ENCODE peak calls at places on chromosome 5, in nine cellular contexts. A is left lung, C is prostate gland, T is H9, P is neuronal stem cell, Y is lower lobe of right lung, B is A549, W is aorta, U is esophagus squamous epithelium. R is an unnamed sample. For H3K9me3 and H3K4me1, the result is how much of the 10 kb centered on the place peaks cover.

GRCh38 chr5:63127054-63127453 is 548.4 kb downstream of the LRRC70 start:
- DNase-seq in B (no peak), T (no peak), Y (no peak), C (no peak), W (no peak), P (no peak), A (no peak), U (no peak), R (no peak)

GRCh38 chr5:14659821-14660607 is 4.5 kb upstream of the OTULIN start:
- DNase-seq in A (no peak), P (no peak), C (peak), W (no peak), U (no peak), B (no peak), Y (no peak), T (no peak), R (no peak)

GRCh38 chr5:90528704-90529233 is 615 bp downstream of the LYSMD3 start:
- DNase-seq in U (no peak), A (no peak), C (peak), T (no peak), P (no peak), Y (no peak), B (peak), W (no peak), R (no peak)

GRCh38 chr5:10034008-10034407 is 215.7 kb downstream of the ATPSCKMT start:
- DNase-seq in A (no peak), B (no peak), W (no peak), P (no peak), T (no peak), U (no peak), C (no peak), Y (no peak), R (peak)

GRCh38 chr5:131209175-131209505 is 38.4 kb downstream of the LYRM7 start:
- DNase-seq in T (no peak), C (no peak), P (no peak), A (no peak), Y (no peak), U (no peak), W (no peak), B (no peak), R (no peak)

GRCh38 chr5:54673523-54674225 is 156.1 kb downstream of the SNX18 start:
- DNase-seq in Y (peak), U (peak), B (no peak), W (peak), A (peak), C (no peak), P (no peak), T (no peak), R (no peak)

GRCh38 chr5:54902817-54903473 is 82.4 kb downstream of the ESM1 start:
- DNase-seq in W (no peak), T (no peak), Y (no peak), U (no peak), B (no peak), P (no peak), A (no peak), C (no peak), R (peak)

GRCh38 chr5:31963358-31963757 is 210.8 kb downstream of the GOLPH3 start:
- DNase-seq in T (no peak), C (no peak), U (no peak), B (no peak), P (no peak), W (no peak), Y (no peak), A (no peak), R (no peak)

GRCh38 chr5:151086905-151087360 is 6.1 kb upstream of the TNIP1 start:
- DNase-seq in C (no peak), T (no peak), Y (no peak), W (no peak), B (no peak), A (peak), P (no peak), U (no peak), R (peak)

GRCh38 chr5:154997746-154998145 is 15.8 kb upstream of the KIF4B start:
- DNase-seq in P (no peak), U (no peak), T (no peak), B (no peak), Y (no peak), W (no peak), C (no peak), A (no peak), R (no peak)

GRCh38 chr5:88298425-88298824 is 29.8 kb upstream of the TMEM161B start:
- DNase-seq in B (no peak), Y (no peak), P (no peak), W (no peak), C (no peak), A (no peak), T (no peak), U (no peak), R (no peak)

GRCh38 chr5:174951151-174951780 is 226.9 kb downstream of the MSX2 start:
- DNase-seq in C (peak), Y (no peak), P (peak), B (peak), A (no peak), T (peak), W (peak), U (no peak), R (peak)
- H3K27ac ChIP-seq in C (no peak), Y (no peak), P (no peak), B (peak), A (no peak), T (no peak), W (no peak), U (no peak), R (no peak)

DNA sequence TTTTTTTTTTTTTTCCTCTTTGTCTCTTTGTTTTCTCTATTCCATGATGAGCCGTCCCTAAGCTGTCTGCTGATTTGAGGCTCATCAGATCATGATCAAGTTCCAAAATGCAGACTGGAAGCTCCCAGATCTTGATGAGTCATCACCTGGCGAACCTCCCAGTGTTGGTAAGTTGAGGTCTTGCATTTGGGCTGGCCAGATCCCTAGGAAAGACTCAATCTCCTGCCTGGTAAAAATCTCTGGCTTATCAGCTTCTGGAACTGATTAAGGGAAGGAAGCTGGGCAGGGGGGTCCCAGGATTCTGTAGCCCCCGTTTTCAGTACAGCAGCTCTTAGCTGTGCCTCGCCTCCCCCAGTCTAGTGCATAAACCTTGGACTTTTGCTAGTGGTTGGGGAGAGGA is 69.0 kb downstream of the TSPAN17 start:
- DNase-seq in Y (no peak), C (no peak), B (no peak), W (no peak), U (no peak), P (no peak), T (no peak), A (no peak), R (peak)
- H3K9me3 ChIP-seq in Y (under half), C (under half), B (under half), W (under half), U (under half), P (under half), T (under half), A (under half), R (under half)

GRCh38 chr5:962386-962785 is 46.2 kb upstream of the NKD2 start:
- DNase-seq in T (no peak), A (no peak), P (no peak), B (no peak), W (no peak), C (no peak), U (no peak), Y (no peak), R (no peak)

GRCh38 chr5:964821-965220 is 43.8 kb upstream of the NKD2 start:
- DNase-seq in C (no peak), U (no peak), B (no peak), W (peak), T (no peak), A (no peak), P (no peak), Y (no peak), R (no peak)

GRCh38 chr5:963310-963672 is 45.3 kb upstream of the NKD2 start:
- DNase-seq in W (peak), A (no peak), B (no peak), C (no peak), T (no peak), P (no peak), Y (no peak), U (no peak), R (no peak)

GRCh38 chr5:962801-963200 is 45.8 kb upstream of the NKD2 start:
- DNase-seq in B (no peak), C (no peak), A (no peak), Y (no peak), W (peak), T (no peak), U (no peak), P (no peak), R (no peak)

GRCh38 chr5:963673-964531 is 44.7 kb upstream of the NKD2 start:
- DNase-seq in T (no peak), P (no peak), B (no peak), U (no peak), Y (no peak), C (no peak), A (no peak), W (peak), R (peak)
- H3K4me1 ChIP-seq in T (under half), P (under half), B (under half), U (under half), Y (under half), C (under half), A (under half), W (under half), R (under half)

GRCh38 chr5:134549714-134550113 is 24.2 kb downstream of the JADE2 start:
- DNase-seq in C (no peak), T (no peak), B (no peak), Y (no peak), W (no peak), P (no peak), A (peak), U (no peak), R (no peak)
- H3K27ac ChIP-seq in C (no peak), T (no peak), B (no peak), Y (no peak), W (no peak), P (no peak), A (no peak), U (no peak), R (no peak)

DNA sequence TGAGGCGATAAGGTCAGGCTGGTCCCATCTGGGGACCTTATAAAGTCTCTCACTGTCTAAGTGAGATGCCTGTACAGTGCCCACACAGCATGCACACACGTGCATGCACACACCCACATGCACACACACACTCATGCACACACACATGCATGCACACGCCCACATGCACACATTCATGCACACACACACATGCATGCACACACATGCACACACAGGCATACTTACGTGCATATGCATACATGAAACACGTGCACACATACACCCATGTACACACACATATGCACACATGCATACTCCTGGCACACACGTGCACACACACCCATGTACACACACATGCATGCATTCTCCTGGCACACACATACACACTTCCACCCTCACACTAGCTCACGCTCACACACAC is 12.2 kb downstream of the COL23A1 start:
- DNase-seq in U (no peak), A (no peak), W (no peak), C (no peak), T (no peak), Y (no peak), P (no peak), B (no peak), R (no peak)
- H3K9me3 ChIP-seq in U (under half), A (under half), W (under half), C (under half), T (under half), Y (under half), P (under half), B (under half), R (under half)

GRCh38 chr5:119366537-119366874 is 10.7 kb downstream of the TNFAIP8 start:
- DNase-seq in P (no peak), B (no peak), Y (no peak), U (no peak), C (no peak), A (no peak), W (no peak), T (no peak), R (no peak)
- H3K4me1 ChIP-seq in P (under half), B (under half), Y (under half), U (half or more), C (under half), A (half or more), W (under half), T (under half), R (under half)

DNA sequence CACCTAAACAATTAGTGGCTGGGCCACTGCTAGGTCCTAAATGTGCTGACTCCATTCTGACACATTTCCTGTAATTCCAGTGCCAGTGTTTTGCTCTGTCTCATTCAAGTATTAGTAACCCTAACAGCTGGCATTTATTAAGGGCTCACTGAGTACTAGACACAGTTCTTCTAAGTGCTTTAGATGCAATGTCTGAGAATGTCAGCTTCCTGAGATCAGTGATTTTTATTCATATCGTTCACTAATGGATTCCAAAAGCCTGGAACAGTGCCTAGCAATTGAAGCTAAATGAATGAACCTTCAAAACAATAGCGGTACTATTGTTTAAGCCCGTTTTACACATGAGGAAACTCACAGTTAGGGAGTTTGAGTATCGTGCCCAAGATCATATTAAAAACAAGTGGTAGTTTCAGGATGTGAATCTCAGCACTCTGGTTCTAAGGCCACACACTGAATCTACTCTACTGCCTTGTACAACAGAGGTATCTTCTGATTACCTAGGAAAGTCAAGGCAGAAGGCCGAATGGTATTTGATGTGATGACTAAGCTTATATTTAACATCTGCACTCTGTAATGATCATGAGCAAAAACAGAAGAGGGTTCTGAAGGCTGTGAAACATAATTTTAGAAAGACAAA is 304.0 kb downstream of the PJA2 start:
- DNase-seq in A (no peak), C (no peak), W (no peak), Y (no peak), P (no peak), B (no peak), T (no peak), U (no peak), R (peak)
- H3K27ac ChIP-seq in A (peak), C (no peak), W (peak), Y (no peak), P (no peak), B (no peak), T (no peak), U (peak), R (no peak)

GRCh38 chr5:166088389-166089039 is 2202.9 kb upstream of the WWC1 start:
- DNase-seq in Y (no peak), A (no peak), W (no peak), U (no peak), P (no peak), T (no peak), B (no peak), C (no peak), R (no peak)
- H3K9me3 ChIP-seq in Y (under half), A (under half), W (under half), U (under half), P (under half), T (under half), B (under half), C (under half), R (under half)

GRCh38 chr5:132266836-132267160 is 9.3 kb downstream of the PDLIM4 start:
- DNase-seq in A (no peak), T (no peak), Y (no peak), P (no peak), U (no peak), C (no peak), W (no peak), B (no peak), R (no peak)
- H3K4me1 ChIP-seq in A (under half), T (under half), Y (under half), P (under half), U (under half), C (under half), W (under half), B (under half), R (under half)